ENCODE peak calls at places on chromosomes 12 and 14, in eight cellular contexts. V is brain microvascular endothelial cell, J is neural progenitor cell, X is adrenal gland, Y is choroid plexus epithelial cell, O is cardiac muscle cell, N is mucosa of descending colon, P is WERI-Rb-1. Z is an unnamed sample.

GRCh38 chr12:18749381-18749957 is 11.6 kb downstream of the CAPZA3 start:
- DNase-seq in X (no peak), V (no peak), Y (no peak), N (no peak), J (no peak), P (no peak), O (no peak), Z (no peak)

GRCh38 chr12:76085159-76085868 is 829 bp upstream of the NAP1L1 start:
- DNase-seq in O (peak), J (no peak), V (peak), Y (peak), N (peak), P (no peak), X (peak), Z (no peak)

GRCh38 chr12:98595152-98595988 is 1.9 kb downstream of the SLC25A3 start:
- DNase-seq in V (peak), J (no peak), Y (peak), X (no peak), N (no peak), P (no peak), O (peak), Z (peak)

GRCh38 chr14:104868060-104868740 is 3.1 kb downstream of the CEP170B start:
- DNase-seq in O (no peak), N (no peak), J (peak), X (no peak), V (no peak), P (no peak), Y (no peak), Z (no peak)

GRCh38 chr12:10638728-10639127 is 25.3 kb upstream of the MAGOHB start:
- DNase-seq in V (no peak), O (no peak), X (no peak), P (no peak), N (peak), J (no peak), Y (no peak), Z (no peak)

GRCh38 chr14:35553808-35554207 is 19.8 kb downstream of the INSM2 start:
- DNase-seq in X (no peak), J (no peak), N (no peak), Y (peak), V (no peak), P (no peak), O (peak), Z (peak)

GRCh38 chr12:4036872-4037271 is 163.7 kb upstream of the PARP11 start:
- DNase-seq in J (no peak), P (no peak), N (no peak), V (no peak), O (no peak), X (no peak), Y (no peak), Z (no peak)

GRCh38 chr12:69101505-69101904 is 137.9 kb upstream of the CPSF6 start:
- DNase-seq in P (no peak), V (no peak), J (no peak), Y (peak), O (no peak), X (peak), N (peak), Z (no peak)

GRCh38 chr14:104897286-104898194 is 27.1 kb upstream of the PLD4 start:
- DNase-seq in X (no peak), J (no peak), Y (no peak), P (no peak), N (no peak), O (no peak), V (no peak), Z (no peak)

GRCh38 chr12:104423273-104423672 is 33.5 kb upstream of the CHST11 start:
- DNase-seq in O (no peak), P (no peak), X (no peak), Y (no peak), V (no peak), J (no peak), N (no peak), Z (no peak)

GRCh38 chr14:103186894-103187586 is 63.8 kb downstream of the TNFAIP2 start:
- DNase-seq in X (no peak), O (no peak), Y (no peak), J (peak), P (no peak), N (peak), V (no peak), Z (no peak)

GRCh38 chr14:89576960-89577359 is 159.9 kb upstream of the FOXN3 start:
- DNase-seq in V (no peak), O (no peak), P (no peak), J (peak), N (no peak), X (no peak), Y (no peak), Z (no peak)

GRCh38 chr14:77649326-77649725 is 32.9 kb upstream of the SPTLC2 start:
- DNase-seq in X (no peak), P (no peak), J (no peak), V (no peak), Y (no peak), N (no peak), O (peak), Z (no peak)

GRCh38 chr12:3520711-3521110 is 29.7 kb downstream of the PRMT8 start:
- DNase-seq in O (no peak), V (no peak), N (no peak), J (no peak), P (no peak), Y (no peak), X (no peak), Z (no peak)

GRCh38 chr12:26032719-26033241 is 74.3 kb downstream of the RASSF8 start:
- DNase-seq in X (no peak), P (no peak), J (no peak), V (no peak), Y (peak), N (peak), O (peak), Z (peak)

GRCh38 chr14:41607966-41608663 is 1.4 kb downstream of the LRFN5 start:
- DNase-seq in O (no peak), P (no peak), V (no peak), X (peak), Y (peak), J (peak), N (no peak), Z (no peak)

GRCh38 chr12:50088577-50089335 is 3.6 kb downstream of the SMARCD1 start:
- DNase-seq in X (peak), O (peak), J (peak), Y (peak), N (peak), P (peak), V (peak), Z (no peak)

GRCh38 chr12:46661161-46661845 is 164.5 kb downstream of the SLC38A4 start:
- DNase-seq in X (peak), P (peak), J (peak), V (peak), Y (peak), N (peak), O (peak), Z (peak)

GRCh38 chr12:45575417-45575816 is 154.1 kb upstream of the ARID2 start:
- DNase-seq in O (no peak), P (no peak), Y (no peak), V (no peak), J (no peak), N (no peak), X (no peak), Z (no peak)

GRCh38 chr14:72439707-72440106 is 454.2 kb downstream of the DPF3 start:
- DNase-seq in O (no peak), P (no peak), J (no peak), V (no peak), N (peak), X (no peak), Y (no peak), Z (no peak)

GRCh38 chr12:65568517-65568916 is 255.8 kb upstream of the HMGA2 start:
- DNase-seq in X (no peak), V (peak), J (no peak), O (peak), N (no peak), Y (peak), P (no peak), Z (no peak)

GRCh38 chr14:20720741-20721140 is 24.9 kb upstream of the EDDM3A start:
- DNase-seq in O (no peak), Y (no peak), P (no peak), N (no peak), X (peak), J (no peak), V (no peak), Z (no peak)

GRCh38 chr14:50622978-50623377 is 45.1 kb downstream of the SAV1 start:
- DNase-seq in N (no peak), P (no peak), J (no peak), V (no peak), O (no peak), X (no peak), Y (no peak), Z (no peak)

GRCh38 chr12:116878567-116879508 is 2.4 kb downstream of the HRK start:
- DNase-seq in P (no peak), Y (peak), O (peak), V (no peak), J (peak), N (peak), X (no peak), Z (no peak)

GRCh38 chr12:120079352-120080042 is 37.1 kb downstream of the RAB35 start:
- DNase-seq in Y (no peak), V (no peak), N (peak), P (no peak), J (no peak), X (no peak), O (no peak), Z (no peak)

GRCh38 chr14:86405250-86405649 is 875.3 kb downstream of the FLRT2 start:
- DNase-seq in J (no peak), V (no peak), P (no peak), Y (peak), N (no peak), X (no peak), O (peak), Z (no peak)

GRCh38 chr14:100082723-100083122 is 17.5 kb downstream of the EVL start:
- DNase-seq in V (no peak), O (no peak), J (no peak), X (no peak), P (no peak), Y (no peak), N (no peak), Z (no peak)

GRCh38 chr12:116366456-116366776 is 88.9 kb upstream of the MED13L start:
- DNase-seq in N (peak), V (no peak), J (peak), X (no peak), P (no peak), O (no peak), Y (no peak), Z (no peak)

DNA sequence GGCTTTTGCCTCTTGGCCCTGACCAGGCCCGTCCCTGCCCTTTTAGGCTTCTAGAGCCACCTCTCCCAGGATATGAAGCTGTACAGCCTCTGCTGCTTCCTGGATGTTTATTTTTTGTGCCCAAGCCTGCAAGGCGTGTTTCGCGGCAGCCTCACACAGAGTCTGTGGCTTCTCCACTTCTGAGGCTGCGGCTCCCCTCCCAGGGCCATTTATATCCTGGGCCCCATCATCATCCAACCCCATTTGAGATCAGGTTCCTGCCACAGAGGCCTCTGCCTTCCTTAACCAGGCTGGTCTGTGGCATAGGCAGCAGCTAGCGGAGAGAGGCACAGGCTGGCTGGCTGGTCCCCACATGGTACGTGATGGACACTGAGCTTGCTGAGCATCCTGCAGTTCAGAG is 114.1 kb upstream of the PWP1 start:
- DNase-seq in O (no peak), Y (no peak), P (no peak), X (no peak), V (no peak), J (no peak), N (no peak), Z (no peak)
- H3K4me3 ChIP-seq in O (no peak), Y (no peak), P (no peak), X (no peak), V (no peak), J (no peak), N (no peak), Z (no peak)

DNA sequence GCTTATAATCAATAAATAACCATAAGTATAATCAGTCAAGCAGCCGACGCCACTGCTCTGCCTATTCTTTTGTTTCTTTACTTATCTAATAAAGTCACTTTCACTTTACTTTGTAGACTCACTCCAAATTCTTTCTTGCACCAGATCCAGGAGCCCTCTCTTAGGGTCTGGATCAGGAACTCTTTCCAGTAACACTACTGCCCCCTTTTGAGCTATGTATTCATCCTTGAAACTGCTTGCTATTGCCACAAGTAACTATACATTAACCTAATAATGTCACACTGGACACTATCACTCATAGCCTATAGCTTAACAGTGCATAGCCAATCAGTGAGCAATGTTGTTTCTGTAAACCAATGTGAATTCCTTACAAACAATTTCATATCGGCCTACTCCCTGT is 2.8 kb upstream of the NID2 start:
- DNase-seq in V (peak), O (peak), X (no peak), N (no peak), P (no peak), J (peak), Y (peak), Z (no peak)
- TF ChIP-seq CTCF in V (peak), O (peak), X (no peak), N (no peak), P (no peak), J (peak), Y (peak), Z (no peak)

GRCh38 chr14:75127903-75128595 is 1.2 kb upstream of the NEK9 start:
- DNase-seq in V (no peak), O (no peak), P (no peak), J (no peak), N (peak), X (no peak), Y (no peak), Z (no peak)
- H3K4me3 ChIP-seq in V (peak), O (no peak), P (peak), J (no peak), N (no peak), X (peak), Y (peak), Z (peak)

GRCh38 chr14:91835197-91835919 is 32.0 kb downstream of the TC2N start:
- DNase-seq in N (peak), J (no peak), P (no peak), O (no peak), X (no peak), Y (no peak), V (no peak), Z (no peak)

GRCh38 chr14:91834571-91834970 is 32.8 kb downstream of the TC2N start:
- DNase-seq in X (no peak), P (no peak), Y (no peak), O (no peak), N (no peak), J (peak), V (no peak), Z (no peak)

GRCh38 chr14:91837076-91837475 is 30.3 kb downstream of the TC2N start:
- DNase-seq in N (no peak), V (no peak), P (no peak), X (no peak), Y (no peak), O (no peak), J (no peak), Z (no peak)

GRCh38 chr14:91839754-91840153 is 27.6 kb downstream of the TC2N start:
- DNase-seq in N (no peak), V (no peak), J (no peak), O (no peak), Y (no peak), X (no peak), P (no peak), Z (no peak)

GRCh38 chr14:91835920-91836843 is 31.2 kb downstream of the TC2N start:
- DNase-seq in Y (peak), X (peak), N (peak), V (no peak), O (peak), P (peak), J (peak), Z (no peak)
- TF ChIP-seq CTCF in Y (no peak), X (no peak), N (no peak), V (no peak), O (no peak), P (peak), J (peak), Z (no peak)

GRCh38 chr12:94621662-94622359 is 28.5 kb downstream of the TMCC3 start:
- DNase-seq in J (no peak), X (peak), O (peak), V (peak), P (no peak), Y (peak), N (peak), Z (no peak)

GRCh38 chr12:94617101-94617500 is 33.3 kb downstream of the TMCC3 start:
- DNase-seq in P (no peak), J (no peak), O (no peak), N (no peak), V (no peak), X (no peak), Y (no peak), Z (no peak)

GRCh38 chr12:94620611-94621010 is 29.7 kb downstream of the TMCC3 start:
- DNase-seq in J (no peak), Y (no peak), O (no peak), P (no peak), N (no peak), X (no peak), V (no peak), Z (no peak)

GRCh38 chr12:94616217-94616729 is 34.1 kb downstream of the TMCC3 start:
- DNase-seq in N (peak), P (no peak), X (no peak), J (peak), Y (no peak), V (no peak), O (peak), Z (no peak)

GRCh38 chr12:94618995-94619695 is 31.2 kb downstream of the TMCC3 start:
- DNase-seq in J (no peak), V (peak), Y (peak), O (peak), N (no peak), P (no peak), X (no peak), Z (peak)
- H3K4me3 ChIP-seq in J (no peak), V (no peak), Y (no peak), O (no peak), N (no peak), P (no peak), X (no peak), Z (no peak)

Z was measured in AG04449.